ENCODE peak calls at places on chromosome 7, in nine cellular contexts. One of them, this sample, is unnamed.

GRCh38 chr7:143408686-143409551 is at the start of gene EPHA1:
- DNase-seq in AG09319: no peak
- DNase-seq in left colon: peak
- DNase-seq in heart left ventricle: no peak
- DNase-seq in NCI-H2171 treated with DMSO at 0.1 percent for 48 hours: peak
- DNase-seq in fibroblast of the aortic adventitia: no peak
- DNase-seq in non-pigmented ciliary epithelial cell: no peak
- DNase-seq in HS-5: no peak
- DNase-seq in GM03348: peak
- DNase-seq in this sample: peak

GRCh38 chr7:27095050-27095896 is 527 bp downstream of the HOXA1 start:
- DNase-seq in non-pigmented ciliary epithelial cell: no peak
- DNase-seq in fibroblast of the aortic adventitia: no peak
- DNase-seq in HS-5: no peak
- DNase-seq in NCI-H2171 treated with DMSO at 0.1 percent for 48 hours: no peak
- DNase-seq in left colon: no peak
- DNase-seq in heart left ventricle: peak
- DNase-seq in AG09319: no peak
- DNase-seq in GM03348: no peak
- DNase-seq in this sample: no peak

GRCh38 chr7:48009257-48009656 is 19.6 kb downstream of the SUN3 start:
- DNase-seq in AG09319: no peak
- DNase-seq in left colon: no peak
- DNase-seq in GM03348: no peak
- DNase-seq in NCI-H2171 treated with DMSO at 0.1 percent for 48 hours: no peak
- DNase-seq in fibroblast of the aortic adventitia: no peak
- DNase-seq in non-pigmented ciliary epithelial cell: no peak
- DNase-seq in heart left ventricle: no peak
- DNase-seq in HS-5: no peak
- DNase-seq in this sample: no peak

GRCh38 chr7:132112632-132113031 is 463.6 kb downstream of the PLXNA4 start:
- DNase-seq in HS-5: no peak
- DNase-seq in non-pigmented ciliary epithelial cell: no peak
- DNase-seq in fibroblast of the aortic adventitia: peak
- DNase-seq in AG09319: no peak
- DNase-seq in NCI-H2171 treated with DMSO at 0.1 percent for 48 hours: no peak
- DNase-seq in left colon: no peak
- DNase-seq in GM03348: no peak
- DNase-seq in heart left ventricle: no peak
- DNase-seq in this sample: no peak

GRCh38 chr7:142494021-142494420 is 236.2 kb upstream of the PRSS58 start:
- DNase-seq in AG09319: no peak
- DNase-seq in heart left ventricle: no peak
- DNase-seq in GM03348: no peak
- DNase-seq in non-pigmented ciliary epithelial cell: no peak
- DNase-seq in NCI-H2171 treated with DMSO at 0.1 percent for 48 hours: no peak
- DNase-seq in fibroblast of the aortic adventitia: no peak
- DNase-seq in HS-5: no peak
- DNase-seq in left colon: no peak
- DNase-seq in this sample: no peak

GRCh38 chr7:120274482-120274881 is 1.5 kb downstream of the KCND2 start:
- DNase-seq in AG09319: no peak
- DNase-seq in left colon: no peak
- DNase-seq in NCI-H2171 treated with DMSO at 0.1 percent for 48 hours: no peak
- DNase-seq in fibroblast of the aortic adventitia: no peak
- DNase-seq in non-pigmented ciliary epithelial cell: no peak
- DNase-seq in HS-5: no peak
- DNase-seq in heart left ventricle: no peak
- DNase-seq in GM03348: no peak
- DNase-seq in this sample: no peak

GRCh38 chr7:1496531-1497292 is 7.5 kb downstream of the INTS1 start:
- DNase-seq in heart left ventricle: no peak
- DNase-seq in GM03348: no peak
- DNase-seq in non-pigmented ciliary epithelial cell: no peak
- DNase-seq in NCI-H2171 treated with DMSO at 0.1 percent for 48 hours: no peak
- DNase-seq in HS-5: no peak
- DNase-seq in AG09319: no peak
- DNase-seq in left colon: no peak
- DNase-seq in fibroblast of the aortic adventitia: no peak
- DNase-seq in this sample: no peak

GRCh38 chr7:157523766-157524421 is 187.1 kb downstream of the DNAJB6 start:
- DNase-seq in AG09319: no peak
- DNase-seq in GM03348: no peak
- DNase-seq in fibroblast of the aortic adventitia: no peak
- DNase-seq in non-pigmented ciliary epithelial cell: no peak
- DNase-seq in NCI-H2171 treated with DMSO at 0.1 percent for 48 hours: no peak
- DNase-seq in HS-5: no peak
- DNase-seq in left colon: no peak
- DNase-seq in heart left ventricle: no peak
- DNase-seq in this sample: no peak

GRCh38 chr7:141584935-141585334 is 33.7 kb downstream of the AGK start:
- DNase-seq in fibroblast of the aortic adventitia: no peak
- DNase-seq in heart left ventricle: no peak
- DNase-seq in NCI-H2171 treated with DMSO at 0.1 percent for 48 hours: no peak
- DNase-seq in GM03348: no peak
- DNase-seq in HS-5: no peak
- DNase-seq in AG09319: no peak
- DNase-seq in non-pigmented ciliary epithelial cell: no peak
- DNase-seq in left colon: no peak
- DNase-seq in this sample: no peak

GRCh38 chr7:92621026-92621540 is 30.9 kb upstream of the FAM133B start:
- DNase-seq in NCI-H2171 treated with DMSO at 0.1 percent for 48 hours: peak
- DNase-seq in fibroblast of the aortic adventitia: peak
- DNase-seq in AG09319: peak
- DNase-seq in heart left ventricle: no peak
- DNase-seq in HS-5: peak
- DNase-seq in left colon: peak
- DNase-seq in non-pigmented ciliary epithelial cell: peak
- DNase-seq in GM03348: peak
- DNase-seq in this sample: peak

GRCh38 chr7:152313879-152314604 is 121.8 kb downstream of the KMT2C start:
- DNase-seq in left colon: no peak
- DNase-seq in AG09319: peak
- DNase-seq in NCI-H2171 treated with DMSO at 0.1 percent for 48 hours: peak
- DNase-seq in non-pigmented ciliary epithelial cell: peak
- DNase-seq in heart left ventricle: no peak
- DNase-seq in HS-5: peak
- DNase-seq in GM03348: peak
- DNase-seq in fibroblast of the aortic adventitia: peak
- DNase-seq in this sample: no peak

GRCh38 chr7:19772858-19773337 is 519 bp downstream of the TMEM196 start:
- DNase-seq in left colon: no peak
- DNase-seq in heart left ventricle: no peak
- DNase-seq in fibroblast of the aortic adventitia: peak
- DNase-seq in HS-5: no peak
- DNase-seq in NCI-H2171 treated with DMSO at 0.1 percent for 48 hours: no peak
- DNase-seq in GM03348: peak
- DNase-seq in non-pigmented ciliary epithelial cell: no peak
- DNase-seq in AG09319: no peak
- DNase-seq in this sample: no peak

GRCh38 chr7:151099486-151100211 is 13.4 kb downstream of the AGAP3 start:
- DNase-seq in non-pigmented ciliary epithelial cell: no peak
- DNase-seq in left colon: no peak
- DNase-seq in fibroblast of the aortic adventitia: no peak
- DNase-seq in NCI-H2171 treated with DMSO at 0.1 percent for 48 hours: no peak
- DNase-seq in heart left ventricle: peak
- DNase-seq in GM03348: no peak
- DNase-seq in HS-5: no peak
- DNase-seq in AG09319: no peak
- DNase-seq in this sample: no peak

GRCh38 chr7:5481241-5482019 is 57.8 kb upstream of the TNRC18 start:
- DNase-seq in HS-5: no peak
- DNase-seq in fibroblast of the aortic adventitia: no peak
- DNase-seq in non-pigmented ciliary epithelial cell: no peak
- DNase-seq in NCI-H2171 treated with DMSO at 0.1 percent for 48 hours: no peak
- DNase-seq in left colon: no peak
- DNase-seq in heart left ventricle: no peak
- DNase-seq in GM03348: no peak
- DNase-seq in AG09319: no peak
- DNase-seq in this sample: no peak

GRCh38 chr7:139116999-139117398 is 7.5 kb upstream of the ZC3HAV1 start:
- DNase-seq in AG09319: no peak
- DNase-seq in heart left ventricle: no peak
- DNase-seq in NCI-H2171 treated with DMSO at 0.1 percent for 48 hours: no peak
- DNase-seq in GM03348: no peak
- DNase-seq in left colon: no peak
- DNase-seq in fibroblast of the aortic adventitia: no peak
- DNase-seq in non-pigmented ciliary epithelial cell: no peak
- DNase-seq in HS-5: no peak
- DNase-seq in this sample: no peak

GRCh38 chr7:34158754-34159153 is 253.4 kb downstream of the BMPER start:
- DNase-seq in non-pigmented ciliary epithelial cell: no peak
- DNase-seq in HS-5: no peak
- DNase-seq in AG09319: no peak
- DNase-seq in heart left ventricle: no peak
- DNase-seq in left colon: no peak
- DNase-seq in fibroblast of the aortic adventitia: no peak
- DNase-seq in NCI-H2171 treated with DMSO at 0.1 percent for 48 hours: no peak
- DNase-seq in GM03348: no peak
- DNase-seq in this sample: no peak

GRCh38 chr7:42107484-42107883 is 129.5 kb downstream of the GLI3 start:
- DNase-seq in HS-5: peak
- DNase-seq in GM03348: peak
- DNase-seq in non-pigmented ciliary epithelial cell: no peak
- DNase-seq in left colon: no peak
- DNase-seq in AG09319: no peak
- DNase-seq in NCI-H2171 treated with DMSO at 0.1 percent for 48 hours: no peak
- DNase-seq in fibroblast of the aortic adventitia: peak
- DNase-seq in heart left ventricle: no peak
- DNase-seq in this sample: no peak